ENCODE peak calls at places on chromosome 13, in eight cellular contexts. U is colonic mucosa; O is HTR-8/SVneo; I is A172; K is pancreas; V is AML-193; G is stimulated activated CD4-positive, alpha-beta T cell treated with anti-CD3 and anti-CD28 coated beads, Interleukin-2, amount 100 ng/mL, for 24 hours; C is T follicular helper cell. F is an unnamed sample.

GRCh38 chr13:45341799-45342584 is 1.0 kb upstream of the TPT1 start:
- DNase-seq in U (peak; percentile 66), O (no peak), I (no peak), K (no peak), V (peak; percentile 89), G (no peak), C (no peak), F (peak; percentile 59)

GRCh38 chr13:79786176-79786575 is 305.2 kb downstream of the NDFIP2 start:
- DNase-seq in U (no peak), O (no peak), I (no peak), K (no peak), V (no peak), G (no peak), C (no peak), F (no peak)

GRCh38 chr13:111645598-111646463 is 325.4 kb downstream of the TEX29 start:
- DNase-seq in U (no peak), O (no peak), I (no peak), K (no peak), V (no peak), G (no peak), C (no peak), F (no peak)

GRCh38 chr13:90867336-90867683 is 480.2 kb upstream of the MIR17HG start:
- DNase-seq in U (peak; percentile 63), O (peak; percentile 26), I (peak; percentile 84), K (peak; percentile 68), V (peak; percentile 87), G (peak; percentile 37), C (no peak), F (peak; percentile 37)

GRCh38 chr13:33524086-33524485 is 238.5 kb upstream of the STARD13 start:
- DNase-seq in U (no peak), O (no peak), I (peak; percentile 48), K (no peak), V (no peak), G (no peak), C (no peak), F (no peak)

GRCh38 chr13:51704399-51705306 is 99.3 kb downstream of the DHRS12 start:
- DNase-seq in U (no peak), O (no peak), I (no peak), K (no peak), V (no peak), G (no peak), C (no peak), F (no peak)

GRCh38 chr13:41061914-41062837 is 867 bp downstream of the WBP4 start:
- DNase-seq in U (no peak), O (peak; percentile 28), I (peak; percentile 40), K (no peak), V (peak; percentile 72), G (no peak), C (no peak), F (no peak)

GRCh38 chr13:113002206-113002821 is 33.3 kb downstream of the MCF2L start:
- DNase-seq in U (no peak), O (no peak), I (no peak), K (peak; percentile 73), V (no peak), G (no peak), C (no peak), F (no peak)

GRCh38 chr13:102002271-102002670 is 399.6 kb downstream of the FGF14 start:
- DNase-seq in U (no peak), O (no peak), I (no peak), K (no peak), V (no peak), G (no peak), C (no peak), F (no peak)

GRCh38 chr13:96779691-96780090 is 214.6 kb downstream of the OXGR1 start:
- DNase-seq in U (no peak), O (no peak), I (no peak), K (no peak), V (no peak), G (no peak), C (no peak), F (no peak)

GRCh38 chr13:101202590-101202989 is 213.7 kb downstream of the NALCN start:
- DNase-seq in U (no peak), O (no peak), I (no peak), K (no peak), V (no peak), G (no peak), C (no peak), F (no peak)

GRCh38 chr13:27621116-27621365 is 651 bp upstream of the POLR1D start:
- DNase-seq in U (no peak), O (no peak), I (no peak), K (no peak), V (peak; percentile 29), G (no peak), C (no peak), F (no peak)

GRCh38 chr13:110129076-110129475 is 177.9 kb downstream of the COL4A1 start:
- DNase-seq in U (no peak), O (no peak), I (no peak), K (no peak), V (no peak), G (no peak), C (no peak), F (no peak)

GRCh38 chr13:27034678-27035111 is 136.9 kb downstream of the USP12 start:
- DNase-seq in U (no peak), O (no peak), I (no peak), K (no peak), V (no peak), G (no peak), C (no peak), F (no peak)

GRCh38 chr13:41271456-41272285 is 8.3 kb upstream of the MTRF1 start:
- DNase-seq in U (no peak), O (no peak), I (no peak), K (no peak), V (no peak), G (no peak), C (no peak), F (no peak)

GRCh38 chr13:32582281-32582680 is 4.0 kb upstream of the PDS5B start:
- DNase-seq in U (no peak), O (no peak), I (no peak), K (no peak), V (no peak), G (no peak), C (no peak), F (no peak)

GRCh38 chr13:42239644-42240043 is 32.3 kb upstream of the AKAP11 start:
- DNase-seq in U (no peak), O (no peak), I (no peak), K (no peak), V (no peak), G (no peak), C (no peak), F (no peak)

GRCh38 chr13:64347662-64348061 is 2882.5 kb downstream of the PCDH9 start:
- DNase-seq in U (no peak), O (no peak), I (no peak), K (no peak), V (no peak), G (no peak), C (no peak), F (no peak)

GRCh38 chr13:58953638-58954037 is 1210.1 kb downstream of the DIAPH3 start:
- DNase-seq in U (no peak), O (no peak), I (no peak), K (no peak), V (no peak), G (no peak), C (no peak), F (no peak)

GRCh38 chr13:63198076-63198475 is 1782.4 kb upstream of the PCDH20 start:
- DNase-seq in U (no peak), O (no peak), I (no peak), K (no peak), V (no peak), G (no peak), C (no peak), F (no peak)

GRCh38 chr13:43319617-43320444 is 296.4 kb downstream of the DNAJC15 start:
- DNase-seq in U (no peak), O (no peak), I (no peak), K (no peak), V (no peak), G (no peak), C (no peak), F (no peak)

GRCh38 chr13:67383358-67383757 is 153.2 kb upstream of the PCDH9 start:
- DNase-seq in U (no peak), O (no peak), I (peak; percentile 24), K (no peak), V (no peak), G (no peak), C (no peak), F (no peak)

GRCh38 chr13:71797487-71797886 is 69.5 kb downstream of the DACH1 start:
- DNase-seq in U (no peak), O (no peak), I (no peak), K (no peak), V (peak; percentile 72), G (no peak), C (no peak), F (no peak)

GRCh38 chr13:79779761-79780160 is 298.8 kb downstream of the NDFIP2 start:
- DNase-seq in U (peak; percentile 43), O (no peak), I (no peak), K (no peak), V (peak; percentile 85), G (no peak), C (no peak), F (no peak)

GRCh38 chr13:31670831-31671617 is 68.3 kb upstream of the RXFP2 start:
- DNase-seq in U (no peak), O (no peak), I (peak; percentile 15), K (no peak), V (no peak), G (no peak), C (no peak), F (no peak)

GRCh38 chr13:101181076-101181685 is 235.1 kb downstream of the NALCN start:
- DNase-seq in U (no peak), O (no peak), I (no peak), K (no peak), V (no peak), G (no peak), C (no peak), F (no peak)

GRCh38 chr13:66965146-66965545 is 265.0 kb downstream of the PCDH9 start:
- DNase-seq in U (no peak), O (no peak), I (no peak), K (no peak), V (no peak), G (no peak), C (no peak), F (no peak)

GRCh38 chr13:91154553-91154952 is 192.9 kb upstream of the MIR17HG start:
- DNase-seq in U (no peak), O (no peak), I (no peak), K (no peak), V (no peak), G (no peak), C (no peak), F (no peak)

GRCh38 chr13:41059896-41060722 is 1.2 kb upstream of the WBP4 start:
- DNase-seq in U (peak; percentile 93), O (peak; percentile 32), I (peak; percentile 81), K (peak; percentile 88), V (peak; percentile 91), G (peak; percentile 84), C (peak; percentile 49), F (peak; percentile 87)

GRCh38 chr13:48201044-48201443 is 32.0 kb upstream of the ITM2B start:
- DNase-seq in U (peak; percentile 68), O (no peak), I (no peak), K (no peak), V (no peak), G (no peak), C (no peak), F (peak; percentile 54)

GRCh38 chr13:48562296-48563066 is 29.6 kb upstream of the RCBTB2 start:
- DNase-seq in U (no peak), O (no peak), I (no peak), K (no peak), V (peak; percentile 56), G (peak; percentile 19), C (peak; percentile 55), F (no peak)

GRCh38 chr13:40576369-40576768 is 90.1 kb downstream of the FOXO1 start:
- DNase-seq in U (no peak), O (no peak), I (no peak), K (no peak), V (no peak), G (no peak), C (no peak), F (no peak)

GRCh38 chr13:20518652-20519051 is 7.0 kb downstream of the CRYL1 start:
- DNase-seq in U (no peak), O (no peak), I (no peak), K (no peak), V (no peak), G (no peak), C (no peak), F (no peak)

GRCh38 chr13:89721216-89721615 is 1626.3 kb upstream of the MIR17HG start:
- DNase-seq in U (no peak), O (no peak), I (no peak), K (no peak), V (no peak), G (no peak), C (no peak), F (no peak)